ENCODE peak calls at places on chromosomes 1 and 21, in ten cellular contexts. One of them, this sample, is unnamed.
A peak's percentile ranks its signal among the peaks of the same experiment; 100 is the strongest.

GRCh38 chr1:203453016-203453415 is 22.6 kb upstream of the PRELP start:
- DNase-seq in stomach: no peak
- DNase-seq in heart right ventricle: no peak
- DNase-seq in prostate gland: no peak
- DNase-seq in IMR-90: no peak
- DNase-seq in endodermal cell: no peak
- DNase-seq in Peyer's patch: no peak
- DNase-seq in testis: no peak
- DNase-seq in PC-3: no peak
- DNase-seq in colonic mucosa: no peak
- DNase-seq in this sample: no peak

GRCh38 chr21:44024257-44024656 is 12.1 kb downstream of the TRAPPC10 start:
- DNase-seq in stomach: no peak
- DNase-seq in heart right ventricle: no peak
- DNase-seq in prostate gland: no peak
- DNase-seq in IMR-90: no peak
- DNase-seq in endodermal cell: no peak
- DNase-seq in Peyer's patch: no peak
- DNase-seq in testis: no peak
- DNase-seq in PC-3: no peak
- DNase-seq in colonic mucosa: no peak
- DNase-seq in this sample: no peak

GRCh38 chr21:43012596-43012995 is 38.2 kb downstream of the PKNOX1 start:
- DNase-seq in stomach: no peak
- DNase-seq in heart right ventricle: no peak
- DNase-seq in prostate gland: no peak
- DNase-seq in IMR-90: peak; percentile 58
- DNase-seq in endodermal cell: no peak
- DNase-seq in Peyer's patch: no peak
- DNase-seq in testis: no peak
- DNase-seq in PC-3: peak; percentile 66
- DNase-seq in colonic mucosa: no peak
- DNase-seq in this sample: no peak

GRCh38 chr1:94579876-94580294 is 38.3 kb upstream of the F3 start:
- DNase-seq in stomach: no peak
- DNase-seq in heart right ventricle: no peak
- DNase-seq in prostate gland: no peak
- DNase-seq in IMR-90: peak; percentile 98
- DNase-seq in endodermal cell: peak; percentile 81
- DNase-seq in Peyer's patch: no peak
- DNase-seq in testis: no peak
- DNase-seq in PC-3: peak; percentile 96
- DNase-seq in colonic mucosa: no peak
- DNase-seq in this sample: no peak

GRCh38 chr1:182229907-182230522 is 161.6 kb downstream of the GLUL start:
- DNase-seq in stomach: no peak
- DNase-seq in heart right ventricle: no peak
- DNase-seq in prostate gland: no peak
- DNase-seq in IMR-90: no peak
- DNase-seq in endodermal cell: no peak
- DNase-seq in Peyer's patch: no peak
- DNase-seq in testis: no peak
- DNase-seq in PC-3: no peak
- DNase-seq in colonic mucosa: no peak
- DNase-seq in this sample: no peak

GRCh38 chr1:176567190-176567794 is 104.3 kb downstream of the PAPPA2 start:
- DNase-seq in stomach: no peak
- DNase-seq in heart right ventricle: no peak
- DNase-seq in prostate gland: peak; percentile 11
- DNase-seq in IMR-90: peak; percentile 21
- DNase-seq in endodermal cell: no peak
- DNase-seq in Peyer's patch: no peak
- DNase-seq in testis: no peak
- DNase-seq in PC-3: peak; percentile 83
- DNase-seq in colonic mucosa: no peak
- DNase-seq in this sample: no peak

GRCh38 chr1:55064071-55064581 is 24.8 kb downstream of the PCSK9 start:
- DNase-seq in stomach: no peak
- DNase-seq in heart right ventricle: no peak
- DNase-seq in prostate gland: peak; percentile 57
- DNase-seq in IMR-90: no peak
- DNase-seq in endodermal cell: peak; percentile 69
- DNase-seq in Peyer's patch: no peak
- DNase-seq in testis: no peak
- DNase-seq in PC-3: no peak
- DNase-seq in colonic mucosa: no peak
- DNase-seq in this sample: no peak

GRCh38 chr1:41811051-41811795 is 107.5 kb downstream of the HIVEP3 start:
- DNase-seq in stomach: no peak
- DNase-seq in heart right ventricle: no peak
- DNase-seq in prostate gland: no peak
- DNase-seq in IMR-90: peak; percentile 56
- DNase-seq in endodermal cell: no peak
- DNase-seq in Peyer's patch: no peak
- DNase-seq in testis: no peak
- DNase-seq in PC-3: peak; percentile 25
- DNase-seq in colonic mucosa: no peak
- DNase-seq in this sample: peak; percentile 74

GRCh38 chr1:29279896-29280779 is 43.8 kb downstream of the PTPRU start:
- DNase-seq in stomach: no peak
- DNase-seq in heart right ventricle: no peak
- DNase-seq in prostate gland: no peak
- DNase-seq in IMR-90: peak; percentile 23
- DNase-seq in endodermal cell: peak; percentile 40
- DNase-seq in Peyer's patch: no peak
- DNase-seq in testis: no peak
- DNase-seq in PC-3: peak; percentile 11
- DNase-seq in colonic mucosa: no peak
- DNase-seq in this sample: no peak

GRCh38 chr1:34781071-34781843 is at the start of gene GJB3:
- DNase-seq in stomach: no peak
- DNase-seq in heart right ventricle: no peak
- DNase-seq in prostate gland: no peak
- DNase-seq in IMR-90: no peak
- DNase-seq in endodermal cell: peak; percentile 81
- DNase-seq in Peyer's patch: no peak
- DNase-seq in testis: no peak
- DNase-seq in PC-3: peak; percentile 73
- DNase-seq in colonic mucosa: peak; percentile 47
- DNase-seq in this sample: no peak

GRCh38 chr1:119631433-119632102 is 16.5 kb downstream of the ZNF697 start:
- DNase-seq in stomach: peak; percentile 87
- DNase-seq in heart right ventricle: peak; percentile 92
- DNase-seq in prostate gland: peak; percentile 78
- DNase-seq in IMR-90: peak; percentile 72
- DNase-seq in endodermal cell: peak; percentile 74
- DNase-seq in Peyer's patch: peak; percentile 85
- DNase-seq in testis: peak; percentile 92
- DNase-seq in PC-3: peak; percentile 42
- DNase-seq in colonic mucosa: peak; percentile 86
- DNase-seq in this sample: no peak

GRCh38 chr21:33036430-33037162 is 10.9 kb downstream of the OLIG2 start:
- DNase-seq in stomach: peak; percentile 32
- DNase-seq in heart right ventricle: no peak
- DNase-seq in prostate gland: no peak
- DNase-seq in IMR-90: peak; percentile 71
- DNase-seq in endodermal cell: peak; percentile 63
- DNase-seq in Peyer's patch: no peak
- DNase-seq in testis: no peak
- DNase-seq in PC-3: peak; percentile 57
- DNase-seq in colonic mucosa: no peak
- DNase-seq in this sample: no peak

GRCh38 chr1:84086189-84086588 is 57.9 kb upstream of the PRKACB start:
- DNase-seq in stomach: no peak
- DNase-seq in heart right ventricle: no peak
- DNase-seq in prostate gland: no peak
- DNase-seq in IMR-90: no peak
- DNase-seq in endodermal cell: no peak
- DNase-seq in Peyer's patch: no peak
- DNase-seq in testis: no peak
- DNase-seq in PC-3: no peak
- DNase-seq in colonic mucosa: no peak
- DNase-seq in this sample: no peak
- H3K27me3 ChIP-seq in stomach: no peaks in the 10 kb centered on the region
- H3K27me3 ChIP-seq in heart right ventricle: no peaks in the 10 kb centered on the region
- H3K27me3 ChIP-seq in prostate gland: no peaks in the 10 kb centered on the region
- H3K27me3 ChIP-seq in IMR-90: no peaks in the 10 kb centered on the region
- H3K27me3 ChIP-seq in endodermal cell: no peaks in the 10 kb centered on the region
- H3K27me3 ChIP-seq in Peyer's patch: no peaks in the 10 kb centered on the region
- H3K27me3 ChIP-seq in testis: no peaks in the 10 kb centered on the region
- H3K27me3 ChIP-seq in PC-3: no peaks in the 10 kb centered on the region
- H3K27me3 ChIP-seq in colonic mucosa: no peaks in the 10 kb centered on the region
- H3K27me3 ChIP-seq in this sample: no peaks in the 10 kb centered on the region

GRCh38 chr1:6069573-6069972 is 23.9 kb downstream of the KCNAB2 start:
- DNase-seq in stomach: no peak
- DNase-seq in heart right ventricle: no peak
- DNase-seq in prostate gland: no peak
- DNase-seq in IMR-90: no peak
- DNase-seq in endodermal cell: no peak
- DNase-seq in Peyer's patch: no peak
- DNase-seq in testis: no peak
- DNase-seq in PC-3: no peak
- DNase-seq in colonic mucosa: no peak
- DNase-seq in this sample: no peak

GRCh38 chr1:6062670-6063069 is 17.0 kb downstream of the KCNAB2 start:
- DNase-seq in stomach: no peak
- DNase-seq in heart right ventricle: no peak
- DNase-seq in prostate gland: no peak
- DNase-seq in IMR-90: no peak
- DNase-seq in endodermal cell: no peak
- DNase-seq in Peyer's patch: no peak
- DNase-seq in testis: no peak
- DNase-seq in PC-3: no peak
- DNase-seq in colonic mucosa: no peak
- DNase-seq in this sample: no peak

GRCh38 chr1:6066680-6067079 is 21.0 kb downstream of the KCNAB2 start:
- DNase-seq in stomach: no peak
- DNase-seq in heart right ventricle: no peak
- DNase-seq in prostate gland: no peak
- DNase-seq in IMR-90: no peak
- DNase-seq in endodermal cell: no peak
- DNase-seq in Peyer's patch: no peak
- DNase-seq in testis: no peak
- DNase-seq in PC-3: no peak
- DNase-seq in colonic mucosa: no peak
- DNase-seq in this sample: no peak

GRCh38 chr1:6070450-6070974 is 24.8 kb downstream of the KCNAB2 start:
- DNase-seq in stomach: no peak
- DNase-seq in heart right ventricle: no peak
- DNase-seq in prostate gland: no peak
- DNase-seq in IMR-90: no peak
- DNase-seq in endodermal cell: no peak
- DNase-seq in Peyer's patch: no peak
- DNase-seq in testis: no peak
- DNase-seq in PC-3: peak; percentile 22
- DNase-seq in colonic mucosa: no peak
- DNase-seq in this sample: no peak

DNA sequence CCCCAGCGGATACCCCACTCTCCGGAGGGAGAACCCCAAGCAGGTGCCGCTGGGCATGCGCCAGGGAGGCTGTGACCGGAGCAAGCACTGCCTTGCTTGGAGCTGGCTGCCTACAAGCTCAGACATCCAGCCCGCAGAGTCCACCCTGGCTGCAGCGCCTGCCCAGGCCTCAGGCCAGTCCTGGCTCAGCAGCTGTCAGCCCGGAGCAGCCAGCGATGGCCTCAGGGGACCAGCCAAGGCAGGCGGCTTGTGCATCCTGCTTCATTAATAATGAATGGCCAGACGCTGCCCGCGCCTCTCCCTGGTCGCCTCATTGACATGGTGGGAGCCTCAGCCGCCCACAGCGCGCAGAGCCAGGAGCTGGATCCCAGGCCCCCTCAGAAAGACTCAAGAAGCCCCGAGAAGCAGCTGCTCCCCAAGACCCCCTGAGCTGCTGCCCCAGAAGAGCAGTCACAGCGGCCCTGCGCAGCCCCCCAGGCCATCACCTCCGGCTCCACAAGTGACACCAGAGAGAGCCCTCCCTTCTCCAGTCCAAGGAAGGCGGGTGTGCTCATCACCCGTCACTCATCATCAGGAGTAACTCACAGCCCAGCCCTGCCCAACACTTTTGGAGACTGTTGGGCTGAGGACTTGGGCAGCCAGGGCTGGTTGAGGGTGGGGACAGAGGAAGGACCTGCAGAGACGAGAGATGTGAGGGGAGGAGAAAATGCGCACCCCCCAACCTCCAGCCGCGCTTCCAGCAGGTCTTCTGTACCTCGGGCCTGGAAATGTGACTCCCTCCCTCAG is 19.6 kb downstream of the KCNAB2 start:
- DNase-seq in stomach: no peak
- DNase-seq in heart right ventricle: peak; percentile 13
- DNase-seq in prostate gland: no peak
- DNase-seq in IMR-90: no peak
- DNase-seq in endodermal cell: no peak
- DNase-seq in Peyer's patch: no peak
- DNase-seq in testis: no peak
- DNase-seq in PC-3: no peak
- DNase-seq in colonic mucosa: no peak
- DNase-seq in this sample: no peak
- H3K27me3 ChIP-seq in stomach: no peaks in the 10 kb centered on the region
- H3K27me3 ChIP-seq in heart right ventricle: no peaks in the 10 kb centered on the region
- H3K27me3 ChIP-seq in prostate gland: no peaks in the 10 kb centered on the region
- H3K27me3 ChIP-seq in IMR-90: peaks cover 10% of the 10 kb centered on the region
- H3K27me3 ChIP-seq in endodermal cell: no peaks in the 10 kb centered on the region
- H3K27me3 ChIP-seq in Peyer's patch: no peaks in the 10 kb centered on the region
- H3K27me3 ChIP-seq in testis: no peaks in the 10 kb centered on the region
- H3K27me3 ChIP-seq in PC-3: no peaks in the 10 kb centered on the region
- H3K27me3 ChIP-seq in colonic mucosa: no peaks in the 10 kb centered on the region
- H3K27me3 ChIP-seq in this sample: no peaks in the 10 kb centered on the region

DNA sequence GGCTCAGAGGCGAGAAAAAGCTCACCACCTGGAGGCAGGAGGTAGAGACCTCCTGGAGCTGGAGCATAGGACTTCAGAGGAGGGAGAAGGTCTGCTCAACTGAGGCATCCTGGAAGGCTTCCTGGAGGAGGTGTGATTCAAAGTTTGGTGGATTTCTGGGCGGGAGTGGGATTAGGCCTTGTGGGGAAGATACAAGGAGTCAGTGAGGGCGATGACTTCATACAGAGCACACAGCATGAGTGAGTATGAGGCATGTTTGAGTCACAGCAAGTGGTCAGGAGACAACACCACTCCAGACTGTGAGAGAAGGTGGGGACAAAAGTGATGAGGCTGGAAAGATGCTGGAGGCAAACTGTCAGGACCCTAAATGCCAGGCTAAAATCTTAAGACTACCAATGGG is 77.6 kb downstream of the MATN1 start:
- DNase-seq in stomach: no peak
- DNase-seq in heart right ventricle: no peak
- DNase-seq in prostate gland: no peak
- DNase-seq in IMR-90: peak; percentile 57
- DNase-seq in endodermal cell: peak; percentile 40
- DNase-seq in Peyer's patch: no peak
- DNase-seq in testis: no peak
- DNase-seq in PC-3: peak; percentile 58
- DNase-seq in colonic mucosa: no peak
- DNase-seq in this sample: no peak
- H3K27me3 ChIP-seq in stomach: no peaks in the 10 kb centered on the region
- H3K27me3 ChIP-seq in heart right ventricle: peaks cover 5% of the 10 kb centered on the region
- H3K27me3 ChIP-seq in prostate gland: no peaks in the 10 kb centered on the region
- H3K27me3 ChIP-seq in IMR-90: peaks cover 8% of the 10 kb centered on the region
- H3K27me3 ChIP-seq in endodermal cell: no peaks in the 10 kb centered on the region
- H3K27me3 ChIP-seq in Peyer's patch: no peaks in the 10 kb centered on the region
- H3K27me3 ChIP-seq in testis: no peaks in the 10 kb centered on the region
- H3K27me3 ChIP-seq in PC-3: peaks cover 34% of the 10 kb centered on the region
- H3K27me3 ChIP-seq in colonic mucosa: no peaks in the 10 kb centered on the region
- H3K27me3 ChIP-seq in this sample: peaks cover 3% of the 10 kb centered on the region

GRCh38 chr1:20480261-20481157 is 5.5 kb downstream of the CAMK2N1 start:
- DNase-seq in stomach: no peak
- DNase-seq in heart right ventricle: no peak
- DNase-seq in prostate gland: no peak
- DNase-seq in IMR-90: peak; percentile 13
- DNase-seq in endodermal cell: no peak
- DNase-seq in Peyer's patch: peak; percentile 81
- DNase-seq in testis: no peak
- DNase-seq in PC-3: no peak
- DNase-seq in colonic mucosa: peak; percentile 64
- DNase-seq in this sample: no peak
- H3K27me3 ChIP-seq in stomach: no peaks in the 10 kb centered on the region
- H3K27me3 ChIP-seq in heart right ventricle: peaks cover 17% of the 10 kb centered on the region
- H3K27me3 ChIP-seq in prostate gland: no peaks in the 10 kb centered on the region
- H3K27me3 ChIP-seq in IMR-90: no peaks in the 10 kb centered on the region
- H3K27me3 ChIP-seq in endodermal cell: peaks cover 28% of the 10 kb centered on the region
- H3K27me3 ChIP-seq in Peyer's patch: no peaks in the 10 kb centered on the region
- H3K27me3 ChIP-seq in testis: no peaks in the 10 kb centered on the region
- H3K27me3 ChIP-seq in PC-3: peaks cover 6% of the 10 kb centered on the region
- H3K27me3 ChIP-seq in colonic mucosa: peaks cover 4% of the 10 kb centered on the region
- H3K27me3 ChIP-seq in this sample: peaks cover 52% of the 10 kb centered on the region